ENCODE peak calls at places on chromosomes 12 and 14, in eight cellular contexts. E, M, D, V, X, J, O and R are unnamed samples.

GRCh38 chr12:109840349-109841073 is 7.3 kb upstream of the TRPV4 start:
- DNase-seq in E (peak; percentile 25), M (no peak), D (peak; percentile 74), V (peak; percentile 59), X (no peak), J (no peak), O (no peak), R (no peak)

GRCh38 chr14:101176535-101177205 is 273.1 kb upstream of the RTL1 start:
- DNase-seq in E (no peak), M (no peak), D (no peak), V (no peak), X (no peak), J (no peak), O (no peak), R (no peak)

GRCh38 chr14:95054346-95055280 is 102.7 kb downstream of the DICER1 start:
- DNase-seq in E (no peak), M (no peak), D (no peak), V (no peak), X (no peak), J (peak; percentile 17), O (no peak), R (peak; percentile 59)

GRCh38 chr12:92717202-92717601 is 14.4 kb downstream of the PLEKHG7 start:
- DNase-seq in E (no peak), M (no peak), D (no peak), V (no peak), X (no peak), J (no peak), O (no peak), R (no peak)

GRCh38 chr12:124046206-124046740 is 73.3 kb downstream of the ZNF664 start:
- DNase-seq in E (no peak), M (no peak), D (no peak), V (no peak), X (no peak), J (no peak), O (no peak), R (no peak)

GRCh38 chr12:48788852-48789775 is at the start of gene ADCY6:
- DNase-seq in E (peak; percentile 84), M (peak; percentile 88), D (peak; percentile 72), V (peak; percentile 67), X (peak; percentile 54), J (peak; percentile 87), O (peak; percentile 78), R (peak; percentile 91)

GRCh38 chr12:122471324-122472226 is 29.2 kb downstream of the ZCCHC8 start:
- DNase-seq in E (no peak), M (peak; percentile 26), D (peak; percentile 83), V (peak; percentile 77), X (no peak), J (peak; percentile 22), O (no peak), R (no peak)

GRCh38 chr12:31220633-31221565 is 105.1 kb downstream of the SINHCAF start:
- DNase-seq in E (no peak), M (no peak), D (peak; percentile 25), V (no peak), X (no peak), J (no peak), O (no peak), R (no peak)

GRCh38 chr14:39641224-39641623 is 209.0 kb upstream of the FBXO33 start:
- DNase-seq in E (no peak), M (no peak), D (no peak), V (no peak), X (no peak), J (no peak), O (no peak), R (no peak)

GRCh38 chr12:48356041-48356768 is 5.5 kb upstream of the ZNF641 start:
- DNase-seq in E (no peak), M (no peak), D (peak; percentile 78), V (peak; percentile 58), X (no peak), J (no peak), O (no peak), R (no peak)

GRCh38 chr12:79455314-79455713 is 235.4 kb downstream of the PAWR start:
- DNase-seq in E (no peak), M (no peak), D (no peak), V (no peak), X (no peak), J (no peak), O (peak; percentile 21), R (no peak)

GRCh38 chr12:120710805-120711296 is 593 bp downstream of the UNC119B start:
- DNase-seq in E (peak; percentile 42), M (peak; percentile 51), D (no peak), V (no peak), X (no peak), J (no peak), O (peak; percentile 25), R (peak; percentile 67)

GRCh38 chr14:106665814-106666213 is 1139.4 kb downstream of the TMEM121 start:
- DNase-seq in E (no peak), M (no peak), D (no peak), V (no peak), X (no peak), J (no peak), O (no peak), R (no peak)

GRCh38 chr12:62434504-62435336 is 31.9 kb upstream of the MON2 start:
- DNase-seq in E (peak; percentile 21), M (peak; percentile 32), D (no peak), V (no peak), X (no peak), J (peak; percentile 29), O (no peak), R (no peak)

GRCh38 chr12:20946732-20947131 is 136.2 kb downstream of the SLCO1B3 start:
- DNase-seq in E (no peak), M (no peak), D (peak; percentile 51), V (peak; percentile 1), X (no peak), J (no peak), O (no peak), R (no peak)

GRCh38 chr14:61751475-61751989 is 10.7 kb upstream of the SNAPC1 start:
- DNase-seq in E (no peak), M (no peak), D (no peak), V (no peak), X (no peak), J (no peak), O (no peak), R (no peak)

GRCh38 chr12:102504871-102505270 is 24.5 kb upstream of the IGF1 start:
- DNase-seq in E (no peak), M (no peak), D (no peak), V (no peak), X (no peak), J (no peak), O (no peak), R (no peak)

GRCh38 chr12:57811028-57811755 is 7.3 kb downstream of the AVIL start:
- DNase-seq in E (no peak), M (no peak), D (no peak), V (no peak), X (no peak), J (no peak), O (no peak), R (no peak)
- TF ChIP-seq EP300 in E (no peak), M (no peak), D (no peak), V (no peak), X (no peak), J (no peak), O (no peak), R (no peak)

DNA sequence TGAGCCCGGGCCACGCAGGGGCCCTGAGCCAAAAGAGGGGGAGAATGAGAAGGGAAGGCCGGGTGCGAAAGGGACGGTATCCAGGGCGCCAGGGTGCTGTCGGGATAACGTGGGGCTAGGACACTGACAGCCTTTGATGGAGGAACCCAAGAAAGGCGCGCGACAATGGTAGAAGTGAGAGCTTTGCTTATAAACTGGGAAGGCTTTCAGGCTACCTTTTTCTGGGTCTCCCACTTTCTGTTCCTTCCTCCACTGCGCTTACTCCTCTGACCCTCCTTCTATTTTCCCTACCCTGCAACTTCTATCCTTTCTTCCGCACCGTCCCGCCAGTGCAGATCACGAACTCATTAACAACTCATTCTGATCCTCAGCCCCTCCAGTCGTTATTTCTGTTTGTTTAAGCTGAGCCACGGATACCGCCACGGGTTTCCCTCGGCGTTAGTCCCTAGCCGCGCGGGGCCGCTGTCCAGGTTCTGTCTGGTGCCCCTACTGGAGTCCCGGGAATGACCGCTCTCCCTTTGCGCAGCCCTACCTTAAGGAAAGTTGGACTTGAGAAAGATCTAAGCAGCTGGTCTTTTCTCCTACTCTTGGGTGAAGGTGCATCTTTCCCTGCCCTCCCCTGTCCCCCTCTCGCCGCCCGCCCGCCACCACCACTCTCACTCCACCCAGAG is 3.0 kb downstream of the SSTR1 start:
- DNase-seq in E (no peak), M (no peak), D (peak; percentile 24), V (no peak), X (no peak), J (peak; percentile 68), O (no peak), R (no peak)
- TF ChIP-seq CTCF in E (no peak), M (no peak), D (no peak), V (no peak), X (no peak), J (no peak), O (no peak), R (no peak)

GRCh38 chr12:125143491-125143890 is 78.3 kb downstream of the AACS start:
- DNase-seq in E (peak; percentile 66), M (no peak), D (no peak), V (no peak), X (no peak), J (no peak), O (no peak), R (no peak)

GRCh38 chr12:125148316-125148715 is 83.1 kb downstream of the AACS start:
- DNase-seq in E (no peak), M (no peak), D (no peak), V (no peak), X (no peak), J (no peak), O (no peak), R (no peak)

GRCh38 chr12:125142601-125143000 is 77.4 kb downstream of the AACS start:
- DNase-seq in E (no peak), M (no peak), D (no peak), V (no peak), X (no peak), J (no peak), O (no peak), R (no peak)

GRCh38 chr12:125140918-125141573 is 75.8 kb downstream of the AACS start:
- DNase-seq in E (no peak), M (no peak), D (peak; percentile 73), V (no peak), X (no peak), J (no peak), O (no peak), R (no peak)

GRCh38 chr12:125145196-125145595 is 80.0 kb downstream of the AACS start:
- DNase-seq in E (no peak), M (no peak), D (no peak), V (no peak), X (no peak), J (no peak), O (no peak), R (no peak)
- TF ChIP-seq EP300 in E (no peak), M (no peak), D (no peak), V (no peak), X (no peak), J (no peak), O (no peak), R (no peak)

GRCh38 chr14:77985235-77985634 is 184.9 kb upstream of the NRXN3 start:
- DNase-seq in E (no peak), M (no peak), D (no peak), V (no peak), X (no peak), J (no peak), O (no peak), R (no peak)

GRCh38 chr14:77979171-77979570 is 179.3 kb downstream of the ADCK1 start:
- DNase-seq in E (no peak), M (no peak), D (no peak), V (no peak), X (no peak), J (no peak), O (no peak), R (no peak)

GRCh38 chr14:77980475-77981321 is 180.8 kb downstream of the ADCK1 start:
- DNase-seq in E (peak; percentile 46), M (peak; percentile 75), D (no peak), V (no peak), X (no peak), J (peak; percentile 83), O (no peak), R (no peak)

GRCh38 chr14:77979666-77980351 is 179.9 kb downstream of the ADCK1 start:
- DNase-seq in E (no peak), M (no peak), D (peak; percentile 12), V (peak; percentile 13), X (no peak), J (no peak), O (no peak), R (no peak)
- TF ChIP-seq CTCF in E (no peak), M (no peak), D (no peak), V (peak; percentile 48), X (no peak), J (no peak), O (no peak), R (no peak)